ENCODE peak calls at places on chromosomes 16 and 17, in nine cellular contexts. I, F, S, E, P, R, T, V and U are unnamed samples.
A peak's percentile ranks its signal among the peaks of the same experiment; 100 is the strongest.

GRCh38 chr17:79395545-79395944 is 215.3 kb downstream of the RBFOX3 start:
- DNase-seq in V (no peak), F (no peak), R (no peak), P (no peak), T (no peak), I (no peak), S (no peak), E (no peak), U (no peak)

GRCh38 chr17:8946476-8946875 is 19.0 kb downstream of the PIK3R5 start:
- DNase-seq in P (no peak), I (no peak), T (no peak), E (no peak), S (no peak), V (no peak), F (no peak), R (no peak), U (no peak)

GRCh38 chr16:49345829-49346228 is 27.8 kb upstream of the C16orf78 start:
- DNase-seq in S (no peak), P (peak; percentile 50), V (no peak), F (no peak), R (peak; percentile 80), T (no peak), I (no peak), E (no peak), U (no peak)

GRCh38 chr17:30570191-30570590 is 93.0 kb downstream of the GOSR1 start:
- DNase-seq in R (no peak), I (no peak), F (no peak), E (no peak), S (no peak), T (no peak), V (no peak), P (no peak), U (no peak)

GRCh38 chr17:82797061-82797460 is 42.8 kb downstream of the ZNF750 start:
- DNase-seq in V (no peak), R (no peak), P (no peak), T (no peak), F (no peak), E (no peak), S (no peak), I (no peak), U (no peak)

GRCh38 chr17:45129426-45129939 is 2.8 kb downstream of the PLCD3 start:
- DNase-seq in F (no peak), V (no peak), I (no peak), T (no peak), R (peak; percentile 70), P (no peak), S (no peak), E (no peak), U (no peak)

GRCh38 chr16:56852968-56853367 is 12.0 kb upstream of the SLC12A3 start:
- DNase-seq in S (no peak), F (no peak), R (no peak), T (no peak), V (no peak), E (no peak), I (no peak), P (no peak), U (no peak)

GRCh38 chr17:59516451-59516850 is 49.0 kb upstream of the DHX40 start:
- DNase-seq in T (no peak), S (no peak), I (no peak), R (no peak), E (no peak), V (no peak), F (no peak), P (no peak), U (no peak)

GRCh38 chr16:80852261-80852872 is 48.0 kb upstream of the CDYL2 start:
- DNase-seq in I (no peak), P (peak; percentile 31), T (peak; percentile 28), S (peak; percentile 39), V (no peak), R (peak; percentile 48), E (peak; percentile 36), F (no peak), U (no peak)

GRCh38 chr17:1377334-1377733 is 22.7 kb downstream of the YWHAE start:
- DNase-seq in R (no peak), S (no peak), P (peak; percentile 38), T (no peak), V (no peak), F (no peak), I (no peak), E (no peak), U (no peak)

GRCh38 chr16:86761117-86761971 is 183.0 kb downstream of the FOXL1 start:
- DNase-seq in S (peak; percentile 42), F (no peak), E (no peak), I (peak; percentile 17), T (peak; percentile 62), V (peak; percentile 49), R (peak; percentile 81), P (peak; percentile 19), U (no peak)

GRCh38 chr17:65270499-65270898 is 133.3 kb downstream of the RGS9 start:
- DNase-seq in I (no peak), V (no peak), S (no peak), F (no peak), T (no peak), E (no peak), R (no peak), P (no peak), U (no peak)

GRCh38 chr17:65265276-65265675 is 128.1 kb downstream of the RGS9 start:
- DNase-seq in I (no peak), P (no peak), T (no peak), F (no peak), S (no peak), E (no peak), V (no peak), R (no peak), U (no peak)

GRCh38 chr17:65270932-65271700 is 133.9 kb downstream of the RGS9 start:
- DNase-seq in I (no peak), S (no peak), E (no peak), T (no peak), P (no peak), F (no peak), V (no peak), R (no peak), U (no peak)

DNA sequence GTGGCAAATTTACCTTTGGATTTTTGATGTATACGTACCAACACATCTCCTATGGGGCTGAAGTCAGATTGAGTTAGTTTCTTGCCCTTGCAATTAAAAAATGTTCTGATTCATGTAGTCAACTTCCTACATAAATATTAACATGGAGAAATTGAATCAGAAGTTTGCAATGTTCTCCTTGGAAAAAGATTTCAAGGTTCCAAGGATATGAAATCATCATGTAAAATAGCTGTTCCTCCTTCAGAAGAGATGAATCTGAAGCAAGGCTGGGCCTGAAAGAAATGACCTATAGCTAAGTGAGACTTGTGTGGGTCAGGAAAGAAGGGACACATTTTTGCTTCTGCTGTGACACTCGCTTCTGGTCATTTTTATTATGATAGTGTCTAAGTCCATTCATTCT is 131.7 kb downstream of the RGS9 start:
- DNase-seq in V (no peak), S (no peak), F (no peak), P (no peak), E (no peak), R (no peak), I (no peak), T (no peak), U (no peak)
- H3K4me1 ChIP-seq in V (no peaks in the 10 kb centered on the region), S (no peaks in the 10 kb centered on the region), F (no peaks in the 10 kb centered on the region), P (no peaks in the 10 kb centered on the region), E (no peaks in the 10 kb centered on the region), R (no peaks in the 10 kb centered on the region), I (no peaks in the 10 kb centered on the region), T (no peaks in the 10 kb centered on the region), U (no peaks in the 10 kb centered on the region)

DNA sequence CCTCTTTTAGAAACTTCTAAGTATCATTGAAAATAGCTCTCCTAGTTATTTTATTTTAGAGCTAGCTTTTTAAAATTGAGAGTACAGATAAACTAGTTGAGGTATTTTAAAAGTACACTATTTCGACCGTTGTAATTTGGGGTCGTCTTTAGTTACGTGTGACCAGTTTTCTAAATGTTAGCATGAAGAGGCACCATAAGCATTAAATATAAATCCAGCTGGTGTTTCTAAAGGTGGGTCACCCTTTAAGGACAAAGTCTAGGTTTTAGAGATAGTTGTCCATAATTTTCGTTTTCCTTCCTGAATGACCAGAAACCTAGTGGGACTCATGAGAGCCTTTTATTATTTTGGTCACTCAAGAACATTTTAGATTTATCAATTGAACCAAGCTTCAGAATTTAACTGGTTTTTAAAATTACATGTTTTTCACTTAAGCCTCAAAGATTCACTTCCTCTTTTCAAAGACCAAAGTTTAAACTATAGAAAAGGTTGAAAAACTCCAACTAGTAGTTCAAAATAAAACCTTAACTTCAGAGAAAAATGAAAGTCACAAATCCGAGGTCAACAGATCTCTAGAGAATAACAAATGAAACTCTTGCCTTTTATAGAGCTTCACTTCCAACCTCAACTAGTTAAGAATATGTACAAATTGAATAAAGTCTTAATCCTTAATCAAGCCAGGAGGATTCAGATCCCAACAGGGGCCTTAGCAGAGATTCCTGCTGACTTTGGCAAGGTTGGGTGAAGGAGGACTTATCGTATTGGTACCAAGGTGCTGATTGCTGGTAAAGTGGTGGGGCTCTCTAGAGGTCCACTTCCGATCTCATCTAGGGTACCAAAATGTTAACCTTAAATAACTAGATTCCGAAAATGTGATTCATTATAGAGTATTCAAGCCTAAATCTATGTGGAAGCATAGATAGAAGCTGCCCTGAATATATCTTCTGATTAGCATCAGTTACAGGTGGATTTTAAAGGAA is 32.5 kb downstream of the PHKB start:
- DNase-seq in E (no peak), V (no peak), S (no peak), I (no peak), F (no peak), R (no peak), P (peak; percentile 64), T (no peak), U (no peak)
- H3K4me1 ChIP-seq in E (no peaks in the 10 kb centered on the region), V (peaks cover 8% of the 10 kb centered on the region), S (peaks cover 3% of the 10 kb centered on the region), I (no peaks in the 10 kb centered on the region), F (peaks cover 27% of the 10 kb centered on the region), R (peaks cover 4% of the 10 kb centered on the region), P (peaks cover 60% of the 10 kb centered on the region), T (peaks cover 4% of the 10 kb centered on the region), U (peaks cover 19% of the 10 kb centered on the region)

GRCh38 chr17:72529386-72529785 is 408.6 kb downstream of the SOX9 start:
- DNase-seq in F (no peak), R (peak; percentile 45), V (no peak), S (no peak), T (no peak), P (no peak), E (no peak), I (no peak), U (no peak)

GRCh38 chr17:72527819-72528218 is 407.0 kb downstream of the SOX9 start:
- DNase-seq in I (no peak), E (no peak), R (no peak), V (no peak), S (no peak), P (no peak), T (no peak), F (no peak), U (no peak)

GRCh38 chr17:72528683-72529082 is 407.9 kb downstream of the SOX9 start:
- DNase-seq in S (no peak), T (no peak), R (no peak), I (no peak), P (no peak), E (no peak), V (no peak), F (no peak), U (no peak)

GRCh38 chr17:72531729-72532128 is 410.9 kb downstream of the SOX9 start:
- DNase-seq in V (no peak), F (no peak), P (no peak), S (no peak), R (no peak), E (no peak), T (no peak), I (no peak), U (no peak)

GRCh38 chr17:72530409-72530808 is 409.6 kb downstream of the SOX9 start:
- DNase-seq in F (no peak), I (no peak), E (no peak), S (no peak), P (no peak), R (no peak), V (no peak), T (no peak), U (no peak)
- H3K4me1 ChIP-seq in F (no peaks in the 10 kb centered on the region), I (peaks cover 79% of the 10 kb centered on the region), E (no peaks in the 10 kb centered on the region), S (no peaks in the 10 kb centered on the region), P (no peaks in the 10 kb centered on the region), R (peaks cover 17% of the 10 kb centered on the region), V (no peaks in the 10 kb centered on the region), T (peaks cover 35% of the 10 kb centered on the region), U (no peaks in the 10 kb centered on the region)

GRCh38 chr17:81431545-81432482 is 36.6 kb downstream of the BAHCC1 start:
- DNase-seq in R (no peak), I (no peak), E (no peak), T (no peak), V (no peak), P (no peak), F (no peak), S (no peak), U (no peak)
- H3K4me1 ChIP-seq in R (peaks cover 53% of the 10 kb centered on the region), I (peaks cover 90% of the 10 kb centered on the region), E (no peaks in the 10 kb centered on the region), T (peaks cover 57% of the 10 kb centered on the region), V (peaks cover 62% of the 10 kb centered on the region), P (no peaks in the 10 kb centered on the region), F (peaks cover 90% of the 10 kb centered on the region), S (peaks cover 50% of the 10 kb centered on the region), U (peaks cover 47% of the 10 kb centered on the region)